ENCODE peak calls at places on chromosomes 4 and X, in seven cellular contexts. One of them, this sample, is unnamed.

GRCh38 chr4:948101-948935 is 16.1 kb downstream of the TMEM175 start:
- DNase-seq in fibroblast of the aortic adventitia: no peak
- DNase-seq in osteocyte: no peak
- DNase-seq in RCC 7860: no peak
- DNase-seq in left lung: peak; percentile 58
- DNase-seq in stimulated activated CD4-positive, alpha-beta T cell treated with anti-CD3 and anti-CD28 coated beads, Interleukin-12 subunit alpha, Interleukin-12 subunit beta, amount 100 ng/mL, for 24 hours: no peak
- DNase-seq in Kasumi-1: no peak
- DNase-seq in this sample: no peak

GRCh38 chr4:94409375-94409679 is 42.4 kb upstream of the PDLIM5 start:
- DNase-seq in fibroblast of the aortic adventitia: no peak
- DNase-seq in osteocyte: no peak
- DNase-seq in RCC 7860: no peak
- DNase-seq in left lung: no peak
- DNase-seq in stimulated activated CD4-positive, alpha-beta T cell treated with anti-CD3 and anti-CD28 coated beads, Interleukin-12 subunit alpha, Interleukin-12 subunit beta, amount 100 ng/mL, for 24 hours: no peak
- DNase-seq in Kasumi-1: no peak
- DNase-seq in this sample: no peak

GRCh38 chr4:95017690-95018089 is 259.9 kb downstream of the BMPR1B start:
- DNase-seq in fibroblast of the aortic adventitia: no peak
- DNase-seq in osteocyte: no peak
- DNase-seq in RCC 7860: no peak
- DNase-seq in left lung: no peak
- DNase-seq in stimulated activated CD4-positive, alpha-beta T cell treated with anti-CD3 and anti-CD28 coated beads, Interleukin-12 subunit alpha, Interleukin-12 subunit beta, amount 100 ng/mL, for 24 hours: no peak
- DNase-seq in Kasumi-1: no peak
- DNase-seq in this sample: no peak

GRCh38 chrX:49876750-49877149 is 2.5 kb upstream of the USP27X start:
- DNase-seq in fibroblast of the aortic adventitia: peak; percentile 38
- DNase-seq in osteocyte: no peak
- DNase-seq in RCC 7860: no peak
- DNase-seq in left lung: no peak
- DNase-seq in stimulated activated CD4-positive, alpha-beta T cell treated with anti-CD3 and anti-CD28 coated beads, Interleukin-12 subunit alpha, Interleukin-12 subunit beta, amount 100 ng/mL, for 24 hours: no peak
- DNase-seq in Kasumi-1: peak; percentile 9
- DNase-seq in this sample: peak; percentile 50

GRCh38 chr4:65450899-65451298 is 219.4 kb downstream of the EPHA5 start:
- DNase-seq in fibroblast of the aortic adventitia: no peak
- DNase-seq in osteocyte: no peak
- DNase-seq in RCC 7860: no peak
- DNase-seq in left lung: no peak
- DNase-seq in stimulated activated CD4-positive, alpha-beta T cell treated with anti-CD3 and anti-CD28 coated beads, Interleukin-12 subunit alpha, Interleukin-12 subunit beta, amount 100 ng/mL, for 24 hours: no peak
- DNase-seq in Kasumi-1: no peak
- DNase-seq in this sample: no peak

GRCh38 chr4:125313989-125314602 is 659 bp upstream of the FAT4 start:
- DNase-seq in fibroblast of the aortic adventitia: no peak
- DNase-seq in osteocyte: no peak
- DNase-seq in RCC 7860: no peak
- DNase-seq in left lung: no peak
- DNase-seq in stimulated activated CD4-positive, alpha-beta T cell treated with anti-CD3 and anti-CD28 coated beads, Interleukin-12 subunit alpha, Interleukin-12 subunit beta, amount 100 ng/mL, for 24 hours: no peak
- DNase-seq in Kasumi-1: no peak
- DNase-seq in this sample: no peak

GRCh38 chr4:36392049-36392448 is 110.6 kb downstream of the DTHD1 start:
- DNase-seq in fibroblast of the aortic adventitia: no peak
- DNase-seq in osteocyte: no peak
- DNase-seq in RCC 7860: no peak
- DNase-seq in left lung: no peak
- DNase-seq in stimulated activated CD4-positive, alpha-beta T cell treated with anti-CD3 and anti-CD28 coated beads, Interleukin-12 subunit alpha, Interleukin-12 subunit beta, amount 100 ng/mL, for 24 hours: no peak
- DNase-seq in Kasumi-1: no peak
- DNase-seq in this sample: no peak

GRCh38 chr4:156374894-156375293 is 421.2 kb upstream of the CTSO start:
- DNase-seq in fibroblast of the aortic adventitia: no peak
- DNase-seq in osteocyte: no peak
- DNase-seq in RCC 7860: no peak
- DNase-seq in left lung: no peak
- DNase-seq in stimulated activated CD4-positive, alpha-beta T cell treated with anti-CD3 and anti-CD28 coated beads, Interleukin-12 subunit alpha, Interleukin-12 subunit beta, amount 100 ng/mL, for 24 hours: no peak
- DNase-seq in Kasumi-1: no peak
- DNase-seq in this sample: no peak

GRCh38 chr4:54433686-54434085 is 204.6 kb downstream of the PDGFRA start:
- DNase-seq in fibroblast of the aortic adventitia: peak; percentile 44
- DNase-seq in osteocyte: no peak
- DNase-seq in RCC 7860: no peak
- DNase-seq in left lung: no peak
- DNase-seq in stimulated activated CD4-positive, alpha-beta T cell treated with anti-CD3 and anti-CD28 coated beads, Interleukin-12 subunit alpha, Interleukin-12 subunit beta, amount 100 ng/mL, for 24 hours: no peak
- DNase-seq in Kasumi-1: no peak
- DNase-seq in this sample: no peak